ENCODE peak calls at places on chromosome 6, in four cellular contexts. One of them, this sample, is unnamed.

GRCh38 chr6:151339369-151339768 is 52.0 kb downstream of the ZBTB2 start:
- DNase-seq in H1: no peak
- DNase-seq in HepG2: no peak
- DNase-seq in K562: no peak
- DNase-seq in this sample: no peak

GRCh38 chr6:169653691-169654090 is 48.1 kb downstream of the WDR27 start:
- DNase-seq in H1: no peak
- DNase-seq in HepG2: no peak
- DNase-seq in K562: no peak
- DNase-seq in this sample: no peak

GRCh38 chr6:162713926-162714759 is 13.4 kb downstream of the PRKN start:
- DNase-seq in H1: no peak
- DNase-seq in HepG2: no peak
- DNase-seq in K562: no peak
- DNase-seq in this sample: no peak

GRCh38 chr6:161444966-161445799 is 171.3 kb upstream of the AGPAT4 start:
- DNase-seq in H1: no peak
- DNase-seq in HepG2: no peak
- DNase-seq in K562: no peak
- DNase-seq in this sample: no peak

GRCh38 chr6:116389357-116389756 is 18.6 kb downstream of the DSE start:
- DNase-seq in H1: no peak
- DNase-seq in HepG2: no peak
- DNase-seq in K562: no peak
- DNase-seq in this sample: no peak

GRCh38 chr6:112015725-112016124 is 38.2 kb upstream of the CCN6 start:
- DNase-seq in H1: no peak
- DNase-seq in HepG2: no peak
- DNase-seq in K562: no peak
- DNase-seq in this sample: no peak

GRCh38 chr6:134175532-134176282 is 123.3 kb upstream of the SLC2A12 start:
- DNase-seq in H1: no peak
- DNase-seq in HepG2: peak; percentile 43
- DNase-seq in K562: no peak
- DNase-seq in this sample: no peak

GRCh38 chr6:71579902-71580301 is 291.3 kb downstream of the OGFRL1 start:
- DNase-seq in H1: no peak
- DNase-seq in HepG2: no peak
- DNase-seq in K562: no peak
- DNase-seq in this sample: no peak

GRCh38 chr6:14905201-14905600 is 340.7 kb upstream of the JARID2 start:
- DNase-seq in H1: no peak
- DNase-seq in HepG2: no peak
- DNase-seq in K562: no peak
- DNase-seq in this sample: no peak

GRCh38 chr6:144063246-144063743 is 32.1 kb downstream of the SF3B5 start:
- DNase-seq in H1: no peak
- DNase-seq in HepG2: no peak
- DNase-seq in K562: peak; percentile 26
- DNase-seq in this sample: no peak

GRCh38 chr6:25442898-25443297 is 163.7 kb downstream of the CARMIL1 start:
- DNase-seq in H1: no peak
- DNase-seq in HepG2: no peak
- DNase-seq in K562: no peak
- DNase-seq in this sample: no peak

GRCh38 chr6:42158011-42158410 is 15.2 kb upstream of the GUCA1A start:
- DNase-seq in H1: no peak
- DNase-seq in HepG2: no peak
- DNase-seq in K562: no peak
- DNase-seq in this sample: no peak

GRCh38 chr6:151699719-151700118 is 107.8 kb upstream of the ESR1 start:
- DNase-seq in H1: no peak
- DNase-seq in HepG2: no peak
- DNase-seq in K562: no peak
- DNase-seq in this sample: no peak

DNA sequence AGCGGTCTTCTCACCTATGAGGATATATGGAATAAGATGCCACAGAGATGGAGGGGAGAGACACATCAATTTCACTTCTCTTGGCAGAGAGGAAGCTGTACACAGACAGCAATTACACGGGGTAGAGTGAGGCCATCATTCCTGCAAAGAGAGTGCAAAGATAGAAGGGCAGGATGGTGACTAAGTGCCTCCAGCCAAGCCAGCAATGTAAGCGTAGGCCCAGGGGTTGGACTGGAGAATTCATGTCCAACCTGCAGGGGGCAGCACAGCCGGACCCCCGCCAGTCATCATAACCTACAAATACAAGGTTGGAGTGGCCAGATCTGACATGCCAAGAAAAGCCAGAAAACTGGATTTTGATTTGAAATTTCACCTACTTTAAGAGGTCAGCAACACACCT is 56.3 kb downstream of the NRN1 start:
- DNase-seq in H1: no peak
- DNase-seq in HepG2: no peak
- DNase-seq in K562: peak; percentile 56
- DNase-seq in this sample: no peak
- TF ChIP-seq SP1 in H1: no peak
- TF ChIP-seq SP1 in HepG2: no peak
- TF ChIP-seq SP1 in K562: no peak
- TF ChIP-seq SP1 in this sample: no peak

GRCh38 chr6:11784341-11784740 is 5.7 kb upstream of the ADTRP start:
- DNase-seq in H1: no peak
- DNase-seq in HepG2: no peak
- DNase-seq in K562: no peak
- DNase-seq in this sample: no peak

GRCh38 chr6:11783524-11784064 is 5.0 kb upstream of the ADTRP start:
- DNase-seq in H1: no peak
- DNase-seq in HepG2: no peak
- DNase-seq in K562: no peak
- DNase-seq in this sample: no peak

GRCh38 chr6:11788043-11788442 is 9.4 kb upstream of the ADTRP start:
- DNase-seq in H1: no peak
- DNase-seq in HepG2: no peak
- DNase-seq in K562: no peak
- DNase-seq in this sample: peak; percentile 41

GRCh38 chr6:11785953-11786579 is 7.5 kb upstream of the ADTRP start:
- DNase-seq in H1: no peak
- DNase-seq in HepG2: no peak
- DNase-seq in K562: no peak
- DNase-seq in this sample: peak; percentile 93

DNA sequence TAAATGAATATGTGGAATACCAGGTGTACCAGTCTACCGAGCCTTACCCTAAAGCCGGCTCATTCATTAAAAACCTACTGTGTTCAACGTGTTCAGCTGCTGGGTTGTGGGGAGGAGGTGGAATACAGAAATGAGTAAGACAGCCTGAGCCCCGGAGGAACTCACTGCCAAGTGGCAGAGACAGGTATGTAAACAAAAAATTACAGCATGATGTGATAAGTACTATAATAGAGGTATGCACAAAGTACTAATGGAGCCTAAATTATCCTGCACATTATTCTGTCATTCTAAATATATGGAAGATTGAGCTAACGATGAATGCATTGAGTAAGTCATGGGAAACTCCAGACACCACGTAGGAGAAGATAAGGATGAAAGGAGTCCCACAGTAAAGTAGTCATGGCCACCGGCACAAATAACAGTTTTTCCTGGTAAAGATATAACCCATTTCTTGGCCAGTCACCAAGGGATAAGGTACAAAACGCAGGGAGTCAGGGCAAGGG is 6.9 kb upstream of the ADTRP start:
- DNase-seq in H1: no peak
- DNase-seq in HepG2: no peak
- DNase-seq in K562: no peak
- DNase-seq in this sample: peak; percentile 73
- TF ChIP-seq BRCA1 in H1: no peak
- TF ChIP-seq BRCA1 in HepG2: no peak
- TF ChIP-seq BRCA1 in K562: no peak
- TF ChIP-seq BRCA1 in this sample: no peak

GRCh38 chr6:20686142-20686541 is 151.9 kb downstream of the CDKAL1 start:
- DNase-seq in H1: peak; percentile 10
- DNase-seq in HepG2: no peak
- DNase-seq in K562: no peak
- DNase-seq in this sample: no peak

GRCh38 chr6:20684474-20684873 is 150.2 kb downstream of the CDKAL1 start:
- DNase-seq in H1: no peak
- DNase-seq in HepG2: no peak
- DNase-seq in K562: no peak
- DNase-seq in this sample: no peak

GRCh38 chr6:20688710-20689500 is 154.6 kb downstream of the CDKAL1 start:
- DNase-seq in H1: no peak
- DNase-seq in HepG2: no peak
- DNase-seq in K562: no peak
- DNase-seq in this sample: peak; percentile 59

GRCh38 chr6:20691185-20691584 is 156.9 kb downstream of the CDKAL1 start:
- DNase-seq in H1: no peak
- DNase-seq in HepG2: no peak
- DNase-seq in K562: no peak
- DNase-seq in this sample: no peak

GRCh38 chr6:20687494-20687893 is 153.2 kb downstream of the CDKAL1 start:
- DNase-seq in H1: no peak
- DNase-seq in HepG2: no peak
- DNase-seq in K562: no peak
- DNase-seq in this sample: no peak
- TF ChIP-seq SP1 in H1: no peak
- TF ChIP-seq SP1 in HepG2: no peak
- TF ChIP-seq SP1 in K562: no peak
- TF ChIP-seq SP1 in this sample: no peak

GRCh38 chr6:137001287-137001976 is 43.3 kb downstream of the IL20RA start:
- DNase-seq in H1: no peak
- DNase-seq in HepG2: peak; percentile 85
- DNase-seq in K562: no peak
- DNase-seq in this sample: no peak
- TF ChIP-seq BRCA1 in H1: no peak
- TF ChIP-seq BRCA1 in HepG2: no peak
- TF ChIP-seq BRCA1 in K562: no peak
- TF ChIP-seq BRCA1 in this sample: no peak

GRCh38 chr6:83443516-83443915 is 12.7 kb upstream of the ME1 start:
- DNase-seq in H1: no peak
- DNase-seq in HepG2: no peak
- DNase-seq in K562: no peak
- DNase-seq in this sample: no peak
- TF ChIP-seq SP1 in H1: no peak
- TF ChIP-seq SP1 in HepG2: no peak
- TF ChIP-seq SP1 in K562: no peak
- TF ChIP-seq SP1 in this sample: no peak

GRCh38 chr6:167708501-167709094 is 118.1 kb upstream of the AFDN start:
- DNase-seq in H1: no peak
- DNase-seq in HepG2: no peak
- DNase-seq in K562: no peak
- DNase-seq in this sample: no peak

GRCh38 chr6:167704396-167704801 is 122.3 kb upstream of the AFDN start:
- DNase-seq in H1: no peak
- DNase-seq in HepG2: no peak
- DNase-seq in K562: peak; percentile 36
- DNase-seq in this sample: no peak

GRCh38 chr6:167707686-167708500 is 118.8 kb upstream of the AFDN start:
- DNase-seq in H1: no peak
- DNase-seq in HepG2: no peak
- DNase-seq in K562: no peak
- DNase-seq in this sample: no peak

GRCh38 chr6:167705211-167705750 is 121.4 kb upstream of the AFDN start:
- DNase-seq in H1: no peak
- DNase-seq in HepG2: no peak
- DNase-seq in K562: no peak
- DNase-seq in this sample: no peak

GRCh38 chr6:167706313-167707109 is 120.2 kb upstream of the AFDN start:
- DNase-seq in H1: no peak
- DNase-seq in HepG2: no peak
- DNase-seq in K562: no peak
- DNase-seq in this sample: peak; percentile 33
- TF ChIP-seq BRCA1 in H1: no peak
- TF ChIP-seq BRCA1 in HepG2: no peak
- TF ChIP-seq BRCA1 in K562: no peak
- TF ChIP-seq BRCA1 in this sample: no peak

This sample was measured in GM12878.